ENCODE peak calls at places on chromosomes 4 and X, in four cellular contexts. E is lower leg skin, G is HCT116, H is breast epithelium. R is an unnamed sample.
A peak's percentile ranks its signal among the peaks of the same experiment; 100 is the strongest.

GRCh38 chr4:159227984-159228383 is 125.1 kb downstream of the RAPGEF2 start:
- DNase-seq in G (peak; percentile 48), H (peak; percentile 65), E (peak; percentile 88), R (no peak)

GRCh38 chrX:71515039-71515398 is 17.9 kb upstream of the OGT start:
- DNase-seq in G (no peak), E (no peak), H (no peak), R (no peak)

GRCh38 chrX:65596270-65596669 is 61.7 kb upstream of the LAS1L start:
- DNase-seq in G (no peak), H (peak; percentile 35), E (peak; percentile 80), R (peak; percentile 3)

GRCh38 chrX:147848009-147848408 is 63.7 kb upstream of the FMR1 start:
- DNase-seq in E (no peak), G (no peak), H (no peak), R (no peak)

GRCh38 chr4:148116264-148116663 is 325.9 kb downstream of the NR3C2 start:
- DNase-seq in H (no peak), G (no peak), E (no peak), R (no peak)

GRCh38 chr4:100631281-100631968 is 113.6 kb upstream of the EMCN start:
- DNase-seq in H (no peak), G (no peak), E (no peak), R (no peak)

GRCh38 chrX:52933976-52934703 is 24.2 kb downstream of the FAM156A start:
- DNase-seq in H (no peak), G (no peak), E (no peak), R (no peak)

GRCh38 chr4:125594203-125594602 is 279.4 kb downstream of the FAT4 start:
- DNase-seq in G (no peak), E (no peak), H (no peak), R (no peak)

GRCh38 chr4:67030636-67031035 is 514.7 kb downstream of the CENPC start:
- DNase-seq in E (no peak), G (no peak), H (no peak), R (no peak)

GRCh38 chr4:7367894-7368293 is 66.8 kb downstream of the PSAPL1 start:
- DNase-seq in G (no peak), H (no peak), E (no peak), R (no peak)

GRCh38 chr4:98688416-98689290 is 30.2 kb upstream of the TSPAN5 start:
- DNase-seq in H (no peak), E (no peak), G (peak; percentile 60), R (peak; percentile 67)

GRCh38 chr4:82031386-82031785 is 342.4 kb downstream of the HNRNPD start:
- DNase-seq in H (no peak), G (no peak), E (no peak), R (no peak)

GRCh38 chr4:156475322-156475721 is 496.3 kb downstream of the PDGFC start:
- DNase-seq in H (no peak), G (peak; percentile 42), E (no peak), R (peak; percentile 26)

GRCh38 chr4:107825072-107825789 is 499 bp downstream of the SGMS2 start:
- DNase-seq in G (no peak), E (peak; percentile 90), H (peak; percentile 34), R (no peak)

GRCh38 chrX:79325263-79325958 is 41.7 kb downstream of the ITM2A start:
- DNase-seq in H (no peak), G (no peak), E (no peak), R (no peak)

GRCh38 chrX:118156254-118156952 is 39.8 kb upstream of the KLHL13 start:
- DNase-seq in E (no peak), G (no peak), H (no peak), R (no peak)

GRCh38 chr4:67087897-67088296 is 457.4 kb downstream of the CENPC start:
- DNase-seq in G (peak; percentile 1), E (peak; percentile 85), H (no peak), R (peak; percentile 79)

GRCh38 chrX:43644124-43644701 is 11.9 kb upstream of the MAOA start:
- DNase-seq in G (no peak), E (no peak), H (no peak), R (peak; percentile 10)

GRCh38 chrX:26442340-26442739 is 226.4 kb downstream of the MAGEB5 start:
- DNase-seq in H (no peak), G (peak; percentile 2), E (no peak), R (peak; percentile 18)

GRCh38 chrX:41145920-41146608 is 60.8 kb downstream of the USP9X start:
- DNase-seq in E (no peak), H (no peak), G (peak; percentile 19), R (no peak)

GRCh38 chr4:79367111-79367510 is 40.9 kb downstream of the GK2 start:
- DNase-seq in H (no peak), G (no peak), E (no peak), R (no peak)

GRCh38 chr4:79364048-79364447 is 38.2 kb upstream of the NAA11 start:
- DNase-seq in E (no peak), G (no peak), H (no peak), R (no peak)

GRCh38 chr4:79366422-79366821 is 40.6 kb upstream of the NAA11 start:
- DNase-seq in G (no peak), E (no peak), H (no peak), R (no peak)
- TF ChIP-seq POLR2A in G (no peak), E (no peak), H (no peak), R (no peak)

GRCh38 chr4:83546796-83547195 is 10.9 kb downstream of the GPAT3 start:
- DNase-seq in G (no peak), H (no peak), E (no peak), R (no peak)

GRCh38 chr4:83536649-83537352 is 893 bp downstream of the GPAT3 start:
- DNase-seq in E (no peak), G (no peak), H (no peak), R (no peak)

GRCh38 chr4:83542225-83542624 is 6.3 kb downstream of the GPAT3 start:
- DNase-seq in E (no peak), G (no peak), H (no peak), R (no peak)
- TF ChIP-seq POLR2A in E (no peak), G (no peak), H (no peak), R (no peak)

DNA sequence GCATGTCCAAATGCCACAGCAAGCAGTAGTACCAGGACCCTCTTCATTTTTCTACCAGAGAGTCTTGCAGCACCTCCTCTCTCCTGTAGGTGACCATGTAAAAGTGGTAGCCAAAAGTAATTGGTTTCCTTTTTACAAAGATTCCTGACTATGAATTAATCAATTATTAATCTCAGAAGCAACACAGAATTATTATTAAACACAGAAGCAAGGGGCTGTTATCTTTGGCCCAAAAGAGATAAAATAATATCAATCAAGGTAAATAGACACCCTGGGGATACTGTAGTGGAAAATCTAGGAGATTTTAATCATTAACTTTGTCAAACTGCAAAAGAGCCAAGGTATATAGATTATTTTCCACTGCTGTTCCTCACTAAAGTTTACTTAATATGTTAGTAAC is at the start of gene GC:
- DNase-seq in E (no peak), H (no peak), G (no peak), R (no peak)
- TF ChIP-seq POLR2A in E (no peak), H (no peak), G (no peak), R (no peak)

DNA sequence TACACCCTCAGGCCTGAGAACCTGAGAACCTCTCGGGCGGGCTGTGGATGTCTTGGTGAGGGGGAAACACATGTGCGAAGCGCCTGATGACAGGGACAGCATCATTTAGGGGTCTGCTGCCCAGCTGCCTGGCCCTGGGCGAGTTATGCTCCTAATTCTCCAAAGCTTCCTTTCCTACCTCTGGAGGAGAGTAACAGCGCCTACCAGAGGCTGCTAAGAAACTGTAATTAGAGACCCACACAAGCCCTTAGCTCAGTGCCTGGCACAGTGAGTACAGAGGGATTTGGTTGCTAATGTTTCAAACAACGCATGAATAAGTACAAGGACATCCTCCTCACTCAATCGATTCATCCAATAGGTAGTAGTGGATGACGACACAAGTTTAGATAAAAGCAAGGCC is 40.4 kb downstream of the BCOR start:
- DNase-seq in G (no peak), E (peak; percentile 54), H (no peak), R (no peak)
- TF ChIP-seq POLR2A in G (no peak), E (no peak), H (no peak), R (no peak)

DNA sequence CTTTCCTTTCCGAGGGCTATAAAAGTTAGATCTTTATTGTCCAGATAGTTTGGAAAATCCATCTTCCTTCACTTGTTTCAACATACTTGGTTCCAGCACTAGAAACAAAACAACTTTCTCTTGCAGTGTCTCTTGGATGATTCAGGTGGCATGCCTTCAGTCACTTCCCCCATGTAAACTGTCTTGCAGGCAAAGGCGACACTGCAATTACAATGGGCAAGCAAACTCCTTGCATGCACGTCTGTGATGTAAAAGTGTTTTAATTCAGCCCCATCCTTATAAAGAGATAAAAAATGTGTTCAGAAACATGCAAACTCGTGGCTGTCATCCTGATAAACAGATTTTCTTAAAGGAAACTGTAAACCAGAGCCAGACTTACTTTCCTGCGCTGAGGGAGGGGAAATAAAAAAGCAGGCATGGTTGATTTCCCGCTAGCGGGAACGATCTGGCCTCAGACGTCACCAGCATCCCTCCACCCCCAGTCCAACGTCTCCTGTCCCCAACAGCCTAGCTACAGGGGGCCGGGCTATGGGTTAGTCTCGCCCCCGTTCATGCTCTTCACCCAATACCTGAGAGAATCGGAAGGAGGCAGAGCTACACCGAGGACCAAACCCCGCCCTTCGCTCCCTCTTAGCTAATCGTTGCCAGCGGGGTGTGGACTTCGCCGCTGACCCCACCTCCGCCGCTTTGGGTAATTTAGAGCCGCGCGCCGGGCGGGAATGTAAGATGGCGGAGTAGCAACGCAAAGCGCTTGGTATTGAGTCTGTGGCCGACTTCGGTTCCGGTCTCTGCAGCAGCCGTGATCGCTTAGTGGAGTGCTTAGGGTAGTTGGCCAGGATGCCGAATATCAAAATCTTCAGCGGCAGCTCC is at the start of gene PRPS1:
- DNase-seq in E (peak; percentile 96), H (peak; percentile 88), G (peak; percentile 88), R (peak; percentile 95)
- TF ChIP-seq POLR2A in E (no peak), H (peak; percentile 19), G (no peak), R (peak; percentile 83)

R was measured in erythroblast.